ENCODE peak calls at places on chromosomes 16 and 17, in ten cellular contexts. U is cardiac muscle cell; L is left ventricle myocardium inferior; P is prostate gland; Q is PC-3; R is spleen; B is CD4-positive, alpha-beta memory T cell; K is colonic mucosa; T is transverse colon; E is aorta. O is an unnamed sample. For H3K4me1, the result is how much of the 10 kb centered on the place peaks cover.

GRCh38 chr17:78641666-78642065 is 64.5 kb upstream of the DNAH17 start:
- DNase-seq in U (no peak), L (no peak), P (no peak), Q (no peak), R (peak), B (no peak), K (no peak), T (no peak), E (peak), O (no peak)

GRCh38 chr17:70106551-70106950 is 31.5 kb downstream of the KCNJ16 start:
- DNase-seq in U (no peak), L (no peak), P (no peak), Q (no peak), R (no peak), B (no peak), K (no peak), T (no peak), E (no peak), O (no peak)

GRCh38 chr16:4059969-4060368 is 56.3 kb downstream of the ADCY9 start:
- DNase-seq in U (peak), L (no peak), P (no peak), Q (no peak), R (no peak), B (peak), K (peak), T (no peak), E (no peak), O (no peak)

GRCh38 chr17:79907855-79908254 is 68.6 kb upstream of the CBX4 start:
- DNase-seq in U (peak), L (no peak), P (no peak), Q (no peak), R (peak), B (no peak), K (peak), T (peak), E (peak), O (no peak)

GRCh38 chr17:40075216-40076100 is 12.7 kb downstream of the THRA start:
- DNase-seq in U (peak), L (peak), P (peak), Q (peak), R (peak), B (peak), K (peak), T (peak), E (peak), O (peak)

GRCh38 chr17:13953871-13954270 is 115.4 kb upstream of the COX10 start:
- DNase-seq in U (peak), L (no peak), P (no peak), Q (no peak), R (no peak), B (no peak), K (no peak), T (no peak), E (no peak), O (no peak)

GRCh38 chr17:64520359-64520758 is 13.6 kb downstream of the CEP95 start:
- DNase-seq in U (no peak), L (no peak), P (no peak), Q (no peak), R (no peak), B (no peak), K (no peak), T (no peak), E (no peak), O (no peak)

GRCh38 chr17:67578058-67578457 is 139.7 kb upstream of the NOL11 start:
- DNase-seq in U (no peak), L (no peak), P (no peak), Q (no peak), R (no peak), B (no peak), K (no peak), T (no peak), E (no peak), O (no peak)

GRCh38 chr17:20206591-20206990 is 197.4 kb downstream of the SPECC1 start:
- DNase-seq in U (peak), L (no peak), P (no peak), Q (peak), R (no peak), B (no peak), K (no peak), T (no peak), E (no peak), O (no peak)

GRCh38 chr17:72409405-72410002 is 288.7 kb downstream of the SOX9 start:
- DNase-seq in U (no peak), L (no peak), P (no peak), Q (no peak), R (no peak), B (no peak), K (no peak), T (no peak), E (no peak), O (no peak)

GRCh38 chr17:72412650-72413076 is 291.8 kb downstream of the SOX9 start:
- DNase-seq in U (no peak), L (peak), P (no peak), Q (no peak), R (no peak), B (no peak), K (no peak), T (no peak), E (no peak), O (no peak)

GRCh38 chr17:72413077-72414031 is 292.5 kb downstream of the SOX9 start:
- DNase-seq in U (no peak), L (no peak), P (no peak), Q (no peak), R (no peak), B (no peak), K (peak), T (peak), E (no peak), O (no peak)

GRCh38 chr17:72408641-72409040 is 287.8 kb downstream of the SOX9 start:
- DNase-seq in U (no peak), L (no peak), P (no peak), Q (no peak), R (no peak), B (no peak), K (no peak), T (no peak), E (no peak), O (no peak)

DNA sequence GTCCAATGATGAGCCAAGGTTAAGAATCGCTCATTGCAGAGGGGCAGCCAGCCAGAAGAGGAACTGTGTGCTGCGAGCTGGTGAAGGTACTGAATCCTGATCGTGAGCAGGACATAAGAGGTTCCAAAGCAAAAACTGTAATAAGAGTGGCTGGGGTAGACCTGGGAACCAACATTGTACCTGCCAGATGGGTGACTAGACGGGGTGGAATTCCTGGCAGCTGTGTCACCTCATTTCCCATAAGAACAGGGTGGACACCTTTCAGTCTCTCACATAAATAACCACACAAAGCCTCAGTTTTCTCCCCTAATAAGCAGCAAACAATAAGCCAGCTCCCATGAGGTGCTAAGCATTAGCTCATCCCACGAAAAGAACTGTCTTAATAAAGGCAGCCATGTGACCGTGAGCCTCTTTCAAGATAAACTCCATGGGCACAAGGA is 290.3 kb downstream of the SOX9 start:
- DNase-seq in U (no peak), L (no peak), P (no peak), Q (peak), R (no peak), B (no peak), K (no peak), T (no peak), E (no peak), O (no peak)
- H3K4me1 ChIP-seq in U (under half), L (under half), P (under half), Q (under half), R (under half), B (under half), K (under half), T (under half), E (under half), O (under half)

GRCh38 chr16:84144859-84145639 is at the start of the genes DNAAF1 and HSDL1:
- DNase-seq in U (peak), L (peak), P (peak), Q (peak), R (peak), B (peak), K (peak), T (peak), E (peak), O (peak)
- H3K27ac ChIP-seq in U (peak), L (peak), P (peak), Q (no peak), R (peak), B (peak), K (peak), T (peak), E (no peak), O (no peak)

GRCh38 chr16:85329999-85330693 is 217.9 kb upstream of the CIBAR2 start:
- DNase-seq in U (no peak), L (no peak), P (no peak), Q (no peak), R (no peak), B (no peak), K (no peak), T (no peak), E (no peak), O (no peak)

GRCh38 chr16:85326794-85327181 is 214.5 kb upstream of the CIBAR2 start:
- DNase-seq in U (no peak), L (no peak), P (no peak), Q (no peak), R (no peak), B (no peak), K (no peak), T (no peak), E (no peak), O (no peak)

GRCh38 chr16:85327731-85328664 is 215.7 kb upstream of the CIBAR2 start:
- DNase-seq in U (peak), L (no peak), P (no peak), Q (no peak), R (no peak), B (no peak), K (no peak), T (no peak), E (no peak), O (peak)

GRCh38 chr16:85329059-85329812 is 217.0 kb upstream of the CIBAR2 start:
- DNase-seq in U (peak), L (no peak), P (no peak), Q (no peak), R (no peak), B (no peak), K (peak), T (peak), E (no peak), O (no peak)

GRCh38 chr16:85328665-85329058 is 216.4 kb upstream of the CIBAR2 start:
- DNase-seq in U (no peak), L (no peak), P (no peak), Q (no peak), R (no peak), B (no peak), K (no peak), T (no peak), E (no peak), O (no peak)
- H3K4me3 ChIP-seq in U (no peak), L (no peak), P (no peak), Q (no peak), R (no peak), B (no peak), K (no peak), T (no peak), E (no peak), O (no peak)

GRCh38 chr16:30555848-30556473 is 2.2 kb downstream of the ZNF764 start:
- DNase-seq in U (no peak), L (no peak), P (no peak), Q (no peak), R (no peak), B (no peak), K (peak), T (no peak), E (no peak), O (no peak)
- H3K4me1 ChIP-seq in U (under half), L (half or more), P (under half), Q (under half), R (under half), B (half or more), K (under half), T (under half), E (under half), O (under half)

GRCh38 chr16:85570213-85570734 is 42.8 kb upstream of the GSE1 start:
- DNase-seq in U (no peak), L (no peak), P (no peak), Q (peak), R (no peak), B (peak), K (no peak), T (no peak), E (no peak), O (no peak)
- H3K27ac ChIP-seq in U (peak), L (no peak), P (no peak), Q (peak), R (peak), B (peak), K (no peak), T (peak), E (no peak), O (no peak)

DNA sequence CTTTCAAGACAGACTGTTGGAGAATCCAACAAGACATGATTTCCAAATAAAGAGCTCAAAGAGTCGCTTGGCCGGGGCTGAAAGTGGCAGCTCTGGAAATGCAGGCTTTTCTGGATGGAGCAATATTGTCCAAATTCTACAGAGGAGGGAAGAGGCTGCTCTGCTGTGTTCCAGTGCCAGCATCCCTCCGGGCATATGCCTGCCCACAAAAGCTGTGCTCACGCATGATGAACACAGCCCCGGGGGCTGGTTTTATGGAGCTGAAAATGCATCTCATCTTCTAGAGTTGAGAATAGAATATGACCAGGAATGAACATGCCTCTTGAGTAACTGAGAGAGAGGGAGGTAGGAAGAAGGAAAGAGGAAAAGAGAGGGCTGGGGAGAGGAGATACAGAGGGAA is 74.7 kb upstream of the TOX3 start:
- DNase-seq in U (no peak), L (no peak), P (no peak), Q (no peak), R (no peak), B (no peak), K (no peak), T (no peak), E (no peak), O (no peak)
- H3K4me3 ChIP-seq in U (no peak), L (no peak), P (no peak), Q (no peak), R (no peak), B (no peak), K (no peak), T (no peak), E (no peak), O (no peak)

GRCh38 chr16:7182510-7183109 is 150.0 kb upstream of the RBFOX1 start:
- DNase-seq in U (no peak), L (no peak), P (no peak), Q (no peak), R (no peak), B (no peak), K (no peak), T (no peak), E (no peak), O (peak)
- H3K4me1 ChIP-seq in U (under half), L (under half), P (under half), Q (under half), R (under half), B (under half), K (under half), T (under half), E (under half), O (under half)

DNA sequence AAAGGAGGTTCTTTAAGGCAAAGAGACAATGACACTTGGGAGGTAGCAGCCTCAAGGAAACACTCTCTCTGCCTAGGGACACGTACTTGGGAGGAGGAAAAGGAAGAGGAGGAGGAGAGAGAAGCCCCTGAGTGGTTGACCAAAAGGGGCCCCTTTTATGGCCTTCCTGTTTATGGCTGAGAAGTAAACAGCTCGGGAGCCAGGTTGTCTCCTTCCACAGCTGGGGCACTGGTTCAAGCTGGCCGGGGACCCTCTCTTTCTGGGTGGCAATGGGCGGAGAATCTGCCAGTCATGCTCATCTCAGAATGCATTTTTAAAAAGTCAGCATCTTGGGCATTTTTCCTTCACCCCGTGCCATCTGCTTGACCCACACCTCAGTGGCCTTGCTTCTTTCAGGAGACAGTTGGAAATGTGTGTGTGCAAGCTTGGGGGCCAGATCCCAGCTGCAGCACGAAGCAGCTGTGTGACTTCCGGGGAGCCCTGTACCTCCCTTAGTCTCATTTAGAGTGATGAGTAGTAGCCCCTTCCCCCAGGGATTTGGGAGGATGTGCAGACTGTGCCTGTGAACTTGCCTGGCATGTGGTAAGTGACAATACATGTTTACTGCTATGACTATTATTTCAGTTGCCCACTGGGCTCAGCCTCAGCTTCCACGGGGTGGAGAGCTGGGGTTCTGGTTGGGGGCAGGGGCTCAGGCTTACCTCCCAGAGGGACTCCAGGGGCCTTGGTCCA is 33.8 kb upstream of the SALL1 start:
- DNase-seq in U (no peak), L (no peak), P (no peak), Q (no peak), R (no peak), B (no peak), K (no peak), T (no peak), E (no peak), O (no peak)
- H3K27ac ChIP-seq in U (no peak), L (no peak), P (no peak), Q (no peak), R (no peak), B (no peak), K (no peak), T (no peak), E (no peak), O (no peak)

O was measured in iPS DF 6.9.